ENCODE peak calls at places on chromosome 15, in four cellular contexts. A is brain microvascular endothelial cell, F is heart left ventricle, S is HL-60. V is an unnamed sample.

GRCh38 chr15:24394303-24394702 is 281.3 kb upstream of the NPAP1 start:
- DNase-seq in S (no peak), F (no peak), A (no peak), V (no peak)

GRCh38 chr15:98592136-98592535 is 56.2 kb upstream of the IGF1R start:
- DNase-seq in A (no peak), S (no peak), F (no peak), V (no peak)

GRCh38 chr15:69819371-69819770 is 278.3 kb downstream of the TLE3 start:
- DNase-seq in A (no peak), S (no peak), F (no peak), V (no peak)

GRCh38 chr15:67897646-67898045 is 57.8 kb upstream of the RNU6-1 start:
- DNase-seq in A (no peak), F (no peak), S (no peak), V (no peak)

GRCh38 chr15:96764501-96764900 is 434.0 kb downstream of the NR2F2 start:
- DNase-seq in S (no peak), F (no peak), A (no peak), V (no peak)

GRCh38 chr15:57198654-57199241 is 177.6 kb upstream of the CGNL1 start:
- DNase-seq in S (no peak), A (no peak), F (no peak), V (peak; percentile 33)

GRCh38 chr15:72178976-72179585 is 18.5 kb downstream of the GRAMD2A start:
- DNase-seq in F (no peak), S (no peak), A (no peak), V (no peak)

GRCh38 chr15:58247803-58248503 is 109.8 kb downstream of the AQP9 start:
- DNase-seq in A (no peak), F (peak; percentile 85), S (peak; percentile 90), V (no peak)

GRCh38 chr15:69414702-69415161 is 583 bp downstream of the KIF23 start:
- DNase-seq in S (peak; percentile 56), F (no peak), A (peak; percentile 92), V (peak; percentile 90)

GRCh38 chr15:45401665-45402161 is 23.4 kb upstream of the GATM start:
- DNase-seq in A (no peak), S (no peak), F (no peak), V (no peak)

GRCh38 chr15:51284871-51285270 is 53.5 kb downstream of the CYP19A1 start:
- DNase-seq in S (no peak), F (no peak), A (no peak), V (no peak)

GRCh38 chr15:66285462-66286280 is 7.7 kb upstream of the DIS3L start:
- DNase-seq in S (peak; percentile 42), F (no peak), A (no peak), V (no peak)

DNA sequence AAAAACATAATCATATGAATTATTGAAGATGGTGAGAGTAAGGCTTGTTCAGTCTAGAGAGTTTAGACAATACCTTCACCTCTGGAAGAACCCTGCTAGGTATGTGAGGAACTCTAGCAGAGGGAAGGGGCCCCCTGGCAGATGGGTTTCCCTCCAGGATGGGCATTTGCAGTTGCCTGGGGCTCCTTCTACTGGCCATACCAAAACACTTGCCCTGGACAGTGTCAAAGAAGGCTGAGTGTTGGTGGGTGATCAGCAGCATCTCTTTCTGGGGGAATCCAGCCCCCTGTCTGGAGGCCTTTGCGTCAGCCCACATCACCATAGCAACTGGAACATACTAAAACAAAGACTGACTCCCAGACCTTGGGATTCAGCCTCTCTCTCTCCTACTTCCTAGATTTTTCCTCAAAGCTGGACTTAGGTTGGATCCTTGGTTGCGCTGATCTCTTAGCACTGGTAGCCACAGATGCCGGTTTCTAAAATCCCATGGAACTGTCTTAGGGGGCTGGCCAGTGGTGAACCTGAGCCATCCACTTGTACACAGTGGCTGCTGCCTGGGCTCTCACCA is 8.2 kb downstream of the CEMIP start:
- DNase-seq in A (no peak), S (no peak), F (no peak), V (no peak)
- H3K4me3 ChIP-seq in A (no peak overlapping the region), S (no peak overlapping the region), F (no peak overlapping the region), V (no peak overlapping the region)

GRCh38 chr15:73866481-73866880 is 6.9 kb upstream of the TBC1D21 start:
- DNase-seq in S (no peak), F (no peak), A (no peak), V (no peak)

GRCh38 chr15:73865904-73866303 is 7.5 kb upstream of the TBC1D21 start:
- DNase-seq in F (no peak), S (no peak), A (no peak), V (no peak)

GRCh38 chr15:73867956-73868355 is 5.4 kb upstream of the TBC1D21 start:
- DNase-seq in A (no peak), F (no peak), S (no peak), V (no peak)

GRCh38 chr15:73867426-73867825 is 5.9 kb upstream of the TBC1D21 start:
- DNase-seq in S (no peak), F (no peak), A (no peak), V (no peak)

DNA sequence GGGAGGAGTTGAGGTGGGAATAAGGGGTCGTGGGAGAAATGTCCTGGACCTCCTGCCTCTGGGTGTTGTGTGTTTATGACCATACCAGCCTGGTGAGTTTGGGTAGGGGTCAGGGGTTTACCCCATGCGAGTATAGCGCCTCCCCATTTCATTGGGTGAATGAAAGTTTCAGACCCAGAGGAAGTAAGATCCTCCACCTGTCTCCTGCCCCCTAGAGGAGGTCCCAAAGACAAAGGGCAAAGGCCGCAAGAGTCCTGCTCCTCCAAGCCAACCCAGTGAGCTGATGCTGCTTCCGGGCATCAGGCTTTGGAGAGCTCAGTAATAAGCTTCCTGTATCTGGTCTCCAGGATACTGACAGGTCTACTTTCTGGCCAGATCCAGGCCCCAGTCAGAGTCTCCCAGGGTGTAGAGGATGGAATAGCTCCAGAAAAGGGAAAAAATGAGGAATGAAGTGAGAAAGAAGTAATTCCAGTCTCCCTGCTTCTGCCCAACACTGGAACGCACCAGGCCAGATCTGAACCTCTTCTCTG is 6.4 kb upstream of the TBC1D21 start:
- DNase-seq in F (no peak), A (no peak), S (no peak), V (no peak)
- TF ChIP-seq CTCF in F (no peak), A (no peak), S (no peak), V (no peak)

GRCh38 chr15:100114100-100114499 is 227.7 kb downstream of the ADAMTS17 start:
- DNase-seq in F (peak; percentile 77), A (peak; percentile 95), S (no peak), V (peak; percentile 95)

GRCh38 chr15:100115066-100115710 is 226.6 kb downstream of the ADAMTS17 start:
- DNase-seq in A (no peak), S (no peak), F (no peak), V (no peak)

GRCh38 chr15:100113351-100114075 is 228.3 kb downstream of the ADAMTS17 start:
- DNase-seq in S (no peak), F (no peak), A (no peak), V (no peak)

GRCh38 chr15:100115711-100116090 is 226.1 kb downstream of the ADAMTS17 start:
- DNase-seq in F (no peak), S (no peak), A (peak; percentile 65), V (peak; percentile 85)

GRCh38 chr15:100114526-100114925 is 227.2 kb downstream of the ADAMTS17 start:
- DNase-seq in A (peak; percentile 70), S (no peak), F (no peak), V (peak; percentile 66)
- H3K4me3 ChIP-seq in A (peak overlapping the region; percentile 29), S (no peak overlapping the region), F (no peak overlapping the region), V (peak overlapping the region; percentile 8)

DNA sequence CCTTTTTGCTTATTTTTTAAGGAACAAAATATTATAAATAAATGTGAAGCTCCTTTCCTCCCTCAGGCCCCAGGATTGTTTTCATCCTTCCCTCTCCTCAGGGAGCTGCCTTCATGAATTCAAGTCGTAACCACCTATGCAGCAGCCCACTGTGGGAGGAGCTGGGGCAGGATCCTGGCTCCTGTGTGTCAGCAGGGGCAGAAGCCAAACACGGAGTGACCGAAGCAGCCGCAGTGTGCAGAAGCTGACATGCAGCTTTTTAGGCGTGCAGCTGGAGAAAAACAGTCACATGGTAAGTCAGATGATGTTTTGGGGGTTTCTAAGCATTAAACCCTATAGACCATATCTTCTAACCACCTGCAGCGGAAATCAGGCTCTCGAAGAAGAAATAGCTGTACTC is 231.3 kb downstream of the OCA2 start:
- DNase-seq in A (no peak), S (no peak), F (no peak), V (no peak)
- TF ChIP-seq CTCF in A (no peak), S (no peak), F (no peak), V (no peak)